ENCODE peak calls at places on chromosomes 5 and 9, in five cellular contexts. H, X, D, K and W are unnamed samples.

GRCh38 chr5:146731909-146732659 is 146.5 kb downstream of the PPP2R2B start:
- DNase-seq in H (peak; percentile 76), X (no peak), D (no peak), K (no peak), W (peak; percentile 87)

GRCh38 chr9:32725066-32725860 is 58.1 kb upstream of the TMEM215 start:
- DNase-seq in H (no peak), X (no peak), D (no peak), K (no peak), W (no peak)

GRCh38 chr5:174192103-174192655 is 146.7 kb downstream of the NSG2 start:
- DNase-seq in H (no peak), X (no peak), D (no peak), K (no peak), W (no peak)

GRCh38 chr9:119273984-119274665 is 95.1 kb downstream of the BRINP1 start:
- DNase-seq in H (no peak), X (no peak), D (no peak), K (no peak), W (no peak)

GRCh38 chr9:1941989-1942388 is 73.2 kb upstream of the SMARCA2 start:
- DNase-seq in H (no peak), X (no peak), D (no peak), K (no peak), W (no peak)

GRCh38 chr9:21097817-21098216 is 20.1 kb upstream of the IFNB1 start:
- DNase-seq in H (no peak), X (no peak), D (no peak), K (no peak), W (no peak)

GRCh38 chr9:133952598-133953550 is 39.2 kb downstream of the VAV2 start:
- DNase-seq in H (no peak), X (no peak), D (no peak), K (no peak), W (no peak)

GRCh38 chr9:124283232-124283814 is 25.6 kb downstream of the NEK6 start:
- DNase-seq in H (no peak), X (no peak), D (no peak), K (no peak), W (no peak)

GRCh38 chr9:18352716-18353115 is 121.2 kb upstream of the ADAMTSL1 start:
- DNase-seq in H (no peak), X (no peak), D (no peak), K (no peak), W (no peak)

GRCh38 chr9:71120439-71121247 is 778 bp downstream of the TRPM3 start:
- DNase-seq in H (no peak), X (peak; percentile 38), D (peak; percentile 34), K (peak; percentile 70), W (no peak)

GRCh38 chr9:33143241-33143642 is 23.9 kb downstream of the B4GALT1 start:
- DNase-seq in H (peak; percentile 92), X (no peak), D (no peak), K (no peak), W (peak; percentile 80)

GRCh38 chr5:123266365-123266764 is 156.8 kb downstream of the CEP120 start:
- DNase-seq in H (no peak), X (no peak), D (no peak), K (no peak), W (no peak)

GRCh38 chr9:17725399-17726010 is 146.6 kb downstream of the SH3GL2 start:
- DNase-seq in H (no peak), X (no peak), D (no peak), K (no peak), W (no peak)

GRCh38 chr9:18504707-18505106 is 30.8 kb downstream of the ADAMTSL1 start:
- DNase-seq in H (no peak), X (peak; percentile 27), D (peak; percentile 67), K (peak; percentile 8), W (no peak)

GRCh38 chr9:26863074-26863473 is 29.5 kb downstream of the CAAP1 start:
- DNase-seq in H (peak; percentile 22), X (no peak), D (no peak), K (no peak), W (peak; percentile 2)

GRCh38 chr9:12538842-12539584 is 154.2 kb upstream of the TYRP1 start:
- DNase-seq in H (no peak), X (no peak), D (peak; percentile 28), K (no peak), W (no peak)

GRCh38 chr9:27548055-27548741 is 18.6 kb upstream of the MOB3B start:
- DNase-seq in H (peak; percentile 57), X (no peak), D (no peak), K (no peak), W (peak; percentile 51)

GRCh38 chr5:103829585-103829984 is 267.0 kb upstream of the NUDT12 start:
- DNase-seq in H (no peak), X (no peak), D (no peak), K (no peak), W (no peak)

GRCh38 chr9:114382951-114383865 is 4.6 kb downstream of the AKNA start:
- DNase-seq in H (peak; percentile 90), X (no peak), D (peak; percentile 68), K (no peak), W (peak; percentile 50)

GRCh38 chr5:40260351-40260750 is 419.4 kb upstream of the PTGER4 start:
- DNase-seq in H (no peak), X (no peak), D (no peak), K (no peak), W (no peak)

GRCh38 chr9:20403346-20403745 is 219.0 kb downstream of the MLLT3 start:
- DNase-seq in H (no peak), X (no peak), D (no peak), K (no peak), W (no peak)

GRCh38 chr5:152084476-152084875 is 159.8 kb upstream of the GLRA1 start:
- DNase-seq in H (no peak), X (no peak), D (no peak), K (no peak), W (no peak)

GRCh38 chr5:130112246-130112645 is 208.0 kb downstream of the CHSY3 start:
- DNase-seq in H (no peak), X (no peak), D (no peak), K (no peak), W (no peak)

GRCh38 chr5:73823508-73823925 is 197.5 kb downstream of the ARHGEF28 start:
- DNase-seq in H (no peak), X (no peak), D (no peak), K (no peak), W (peak; percentile 48)

GRCh38 chr9:113737414-113738271 is 138.5 kb upstream of the ZNF618 start:
- DNase-seq in H (peak; percentile 48), X (no peak), D (peak; percentile 70), K (peak; percentile 73), W (peak; percentile 51)

GRCh38 chr5:139747583-139748504 is 47.8 kb upstream of the PSD2 start:
- DNase-seq in H (peak; percentile 70), X (no peak), D (peak; percentile 60), K (no peak), W (peak; percentile 81)

GRCh38 chr5:12162863-12163262 is 258.6 kb upstream of the CTNND2 start:
- DNase-seq in H (no peak), X (no peak), D (no peak), K (no peak), W (no peak)

GRCh38 chr9:98024702-98025101 is 31.8 kb upstream of the NANS start:
- DNase-seq in H (no peak), X (no peak), D (no peak), K (no peak), W (no peak)

GRCh38 chr5:94217745-94218144 is 400.7 kb downstream of the KIAA0825 start:
- DNase-seq in H (no peak), X (no peak), D (no peak), K (no peak), W (no peak)

GRCh38 chr9:113912816-113913215 is 36.7 kb downstream of the ZNF618 start:
- DNase-seq in H (peak; percentile 56), X (no peak), D (no peak), K (no peak), W (no peak)

GRCh38 chr9:4596165-4596922 is 65.8 kb upstream of the PLPP6 start:
- DNase-seq in H (no peak), X (no peak), D (no peak), K (no peak), W (no peak)
- H2AFZ ChIP-seq in H (no peak overlapping the region), X (no peak overlapping the region), D (no peak overlapping the region), K (peak overlapping the region; percentile 34), W (no peak overlapping the region)

GRCh38 chr5:15233566-15233965 is 266.4 kb upstream of the FBXL7 start:
- DNase-seq in H (no peak), X (no peak), D (no peak), K (no peak), W (peak; percentile 52)
- H3K27ac ChIP-seq in H (no peak overlapping the region), X (no peak overlapping the region), D (no peak overlapping the region), K (no peak overlapping the region), W (no peak overlapping the region)

DNA sequence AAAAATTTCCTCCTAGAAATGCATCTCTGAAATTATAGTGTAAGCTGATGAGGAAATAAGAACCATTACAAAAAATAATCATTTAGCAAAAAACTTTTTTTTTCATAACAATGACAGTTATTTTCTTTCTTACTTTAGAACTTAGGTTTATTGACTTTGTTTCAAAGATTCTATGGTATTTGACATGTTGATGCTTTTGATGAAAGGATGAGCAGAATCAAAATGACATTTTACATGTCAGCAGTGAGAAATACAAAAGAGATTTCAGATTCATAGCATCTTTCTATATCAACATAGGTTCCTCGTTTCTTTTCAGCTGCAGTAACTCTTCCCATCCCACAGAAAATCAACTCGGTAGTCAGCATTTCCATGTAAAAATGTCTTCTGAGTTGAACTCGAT is 1226.6 kb upstream of the C9orf72 start:
- DNase-seq in H (no peak), X (no peak), D (no peak), K (no peak), W (no peak)
- H3K23ac ChIP-seq in H (no peak overlapping the region), X (no peak overlapping the region), D (no peak overlapping the region), K (no peak overlapping the region), W (no peak overlapping the region)

GRCh38 chr5:141001466-141001853 is 35.2 kb downstream of the PCDHAC2 start:
- DNase-seq in H (peak; percentile 31), X (no peak), D (peak; percentile 64), K (no peak), W (no peak)
- H2AFZ ChIP-seq in H (peak overlapping the region; percentile 53), X (no peak overlapping the region), D (peak overlapping the region; percentile 53), K (peak overlapping the region; percentile 88), W (no peak overlapping the region)

DNA sequence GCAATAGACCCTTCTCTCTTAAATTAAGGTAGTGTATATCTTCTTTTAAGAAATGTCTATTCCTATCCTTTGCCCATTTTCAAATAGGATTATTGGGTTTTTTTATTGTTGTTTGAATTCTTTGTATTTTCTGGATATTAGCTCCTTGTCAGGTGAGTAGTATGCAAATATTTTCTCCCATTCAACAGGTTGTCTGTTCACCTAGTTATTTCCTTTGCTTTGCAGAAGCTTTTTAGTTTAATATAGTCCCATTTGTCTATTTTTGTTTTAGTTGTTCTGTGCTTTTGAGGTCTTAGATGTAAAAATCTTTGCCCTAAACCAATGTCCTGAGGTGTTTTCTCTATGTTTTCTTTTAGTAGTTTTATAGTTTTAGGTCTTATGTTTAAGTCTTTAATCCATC is 104.7 kb downstream of the CWC27 start:
- DNase-seq in H (no peak), X (no peak), D (no peak), K (no peak), W (no peak)
- H3K27ac ChIP-seq in H (no peak overlapping the region), X (no peak overlapping the region), D (no peak overlapping the region), K (no peak overlapping the region), W (no peak overlapping the region)

DNA sequence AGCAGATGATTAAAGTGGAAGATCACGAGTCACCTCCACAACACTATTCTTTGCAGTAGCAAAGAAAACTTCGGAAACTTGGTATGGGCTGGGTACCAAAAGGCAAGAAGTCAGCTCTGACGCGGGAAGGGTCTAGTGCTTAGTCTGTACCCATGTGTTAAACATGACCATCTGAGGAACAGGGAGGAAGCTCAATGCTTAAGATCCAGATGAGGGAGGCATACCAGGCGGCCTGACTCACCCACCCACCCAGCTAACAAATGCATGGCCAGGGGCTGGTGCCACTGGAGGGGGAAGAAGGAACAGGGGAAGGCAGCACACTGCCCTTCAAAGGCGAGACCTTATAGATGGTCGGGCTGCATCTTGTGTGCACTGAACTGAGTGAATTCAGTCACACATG is 41.8 kb downstream of the CAMSAP1 start:
- DNase-seq in H (no peak), X (no peak), D (no peak), K (no peak), W (peak; percentile 65)
- H3K23ac ChIP-seq in H (no peak overlapping the region), X (no peak overlapping the region), D (no peak overlapping the region), K (peak overlapping the region; percentile 37), W (no peak overlapping the region)